ENCODE peak calls at places on chromosome 17, in nine cellular contexts. One of them, this sample, is unnamed.

GRCh38 chr17:45646288-45646988 is 137.7 kb upstream of the CRHR1 start:
- DNase-seq in CD4-positive, alpha-beta memory T cell: no peak
- DNase-seq in neuronal stem cell: no peak
- DNase-seq in heart left ventricle: no peak
- DNase-seq in fibroblast of mammary gland: no peak
- DNase-seq in WERI-Rb-1: peak; percentile 64
- DNase-seq in AG04449: no peak
- DNase-seq in OCI-LY7: no peak
- DNase-seq in Caco-2: no peak
- DNase-seq in this sample: no peak

GRCh38 chr17:48734328-48735056 is 5.9 kb upstream of the HOXB13 start:
- DNase-seq in neuronal stem cell: no peak
- DNase-seq in fibroblast of mammary gland: no peak
- DNase-seq in AG04449: no peak
- DNase-seq in WERI-Rb-1: no peak
- DNase-seq in OCI-LY7: no peak
- DNase-seq in heart left ventricle: no peak
- DNase-seq in Caco-2: no peak
- DNase-seq in CD4-positive, alpha-beta memory T cell: no peak
- DNase-seq in this sample: no peak

GRCh38 chr17:7558544-7559306 is at the start of gene TNFSF13:
- DNase-seq in OCI-LY7: no peak
- DNase-seq in AG04449: no peak
- DNase-seq in CD4-positive, alpha-beta memory T cell: no peak
- DNase-seq in neuronal stem cell: no peak
- DNase-seq in WERI-Rb-1: no peak
- DNase-seq in Caco-2: no peak
- DNase-seq in fibroblast of mammary gland: no peak
- DNase-seq in heart left ventricle: peak; percentile 45
- DNase-seq in this sample: no peak

GRCh38 chr17:79664925-79665738 is 54.3 kb upstream of the RBFOX3 start:
- DNase-seq in AG04449: no peak
- DNase-seq in fibroblast of mammary gland: peak; percentile 28
- DNase-seq in CD4-positive, alpha-beta memory T cell: no peak
- DNase-seq in WERI-Rb-1: peak; percentile 69
- DNase-seq in neuronal stem cell: no peak
- DNase-seq in OCI-LY7: no peak
- DNase-seq in heart left ventricle: peak; percentile 75
- DNase-seq in Caco-2: peak; percentile 68
- DNase-seq in this sample: no peak

GRCh38 chr17:12790806-12791148 is 1.5 kb downstream of the ARHGAP44 start:
- DNase-seq in OCI-LY7: no peak
- DNase-seq in CD4-positive, alpha-beta memory T cell: no peak
- DNase-seq in neuronal stem cell: no peak
- DNase-seq in AG04449: no peak
- DNase-seq in WERI-Rb-1: peak; percentile 13
- DNase-seq in fibroblast of mammary gland: no peak
- DNase-seq in heart left ventricle: no peak
- DNase-seq in Caco-2: no peak
- DNase-seq in this sample: no peak

GRCh38 chr17:65345261-65346060 is 208.3 kb downstream of the RGS9 start:
- DNase-seq in neuronal stem cell: no peak
- DNase-seq in Caco-2: no peak
- DNase-seq in heart left ventricle: no peak
- DNase-seq in fibroblast of mammary gland: peak; percentile 15
- DNase-seq in WERI-Rb-1: no peak
- DNase-seq in CD4-positive, alpha-beta memory T cell: no peak
- DNase-seq in AG04449: no peak
- DNase-seq in OCI-LY7: no peak
- DNase-seq in this sample: peak; percentile 78

GRCh38 chr17:4945176-4945943 is 3.0 kb downstream of the PFN1 start:
- DNase-seq in OCI-LY7: peak; percentile 46
- DNase-seq in fibroblast of mammary gland: peak; percentile 94
- DNase-seq in CD4-positive, alpha-beta memory T cell: peak; percentile 59
- DNase-seq in neuronal stem cell: no peak
- DNase-seq in heart left ventricle: peak; percentile 89
- DNase-seq in AG04449: peak; percentile 47
- DNase-seq in WERI-Rb-1: peak; percentile 50
- DNase-seq in Caco-2: peak; percentile 58
- DNase-seq in this sample: peak; percentile 91

GRCh38 chr17:41785876-41786226 is 660 bp downstream of the JUP start:
- DNase-seq in fibroblast of mammary gland: no peak
- DNase-seq in AG04449: no peak
- DNase-seq in Caco-2: peak; percentile 94
- DNase-seq in WERI-Rb-1: peak; percentile 66
- DNase-seq in heart left ventricle: no peak
- DNase-seq in OCI-LY7: no peak
- DNase-seq in neuronal stem cell: no peak
- DNase-seq in CD4-positive, alpha-beta memory T cell: no peak
- DNase-seq in this sample: no peak

GRCh38 chr17:42817866-42818265 is 6.2 kb downstream of the BECN1 start:
- DNase-seq in CD4-positive, alpha-beta memory T cell: no peak
- DNase-seq in AG04449: no peak
- DNase-seq in WERI-Rb-1: no peak
- DNase-seq in fibroblast of mammary gland: peak; percentile 70
- DNase-seq in neuronal stem cell: no peak
- DNase-seq in OCI-LY7: no peak
- DNase-seq in heart left ventricle: no peak
- DNase-seq in Caco-2: no peak
- DNase-seq in this sample: no peak

GRCh38 chr17:46191332-46192210 is 1.7 kb downstream of the KANSL1 start:
- DNase-seq in AG04449: no peak
- DNase-seq in Caco-2: no peak
- DNase-seq in neuronal stem cell: peak; percentile 52
- DNase-seq in fibroblast of mammary gland: no peak
- DNase-seq in WERI-Rb-1: peak; percentile 44
- DNase-seq in heart left ventricle: no peak
- DNase-seq in CD4-positive, alpha-beta memory T cell: no peak
- DNase-seq in OCI-LY7: peak; percentile 49
- DNase-seq in this sample: peak; percentile 36

GRCh38 chr17:33385133-33385532 is 92.0 kb upstream of the ASIC2 start:
- DNase-seq in neuronal stem cell: no peak
- DNase-seq in Caco-2: no peak
- DNase-seq in heart left ventricle: no peak
- DNase-seq in CD4-positive, alpha-beta memory T cell: no peak
- DNase-seq in AG04449: no peak
- DNase-seq in OCI-LY7: no peak
- DNase-seq in fibroblast of mammary gland: no peak
- DNase-seq in WERI-Rb-1: no peak
- DNase-seq in this sample: no peak

GRCh38 chr17:7046127-7046724 is 2.3 kb upstream of the SLC16A11 start:
- DNase-seq in CD4-positive, alpha-beta memory T cell: no peak
- DNase-seq in Caco-2: peak; percentile 91
- DNase-seq in OCI-LY7: no peak
- DNase-seq in fibroblast of mammary gland: no peak
- DNase-seq in heart left ventricle: no peak
- DNase-seq in neuronal stem cell: no peak
- DNase-seq in WERI-Rb-1: peak; percentile 54
- DNase-seq in AG04449: no peak
- DNase-seq in this sample: peak; percentile 36

GRCh38 chr17:43003542-43004172 is 2.9 kb upstream of the IFI35 start:
- DNase-seq in AG04449: no peak
- DNase-seq in OCI-LY7: no peak
- DNase-seq in heart left ventricle: no peak
- DNase-seq in fibroblast of mammary gland: peak; percentile 77
- DNase-seq in WERI-Rb-1: no peak
- DNase-seq in neuronal stem cell: no peak
- DNase-seq in CD4-positive, alpha-beta memory T cell: no peak
- DNase-seq in Caco-2: no peak
- DNase-seq in this sample: no peak

GRCh38 chr17:35345445-35345925 is 27.9 kb downstream of the SLFN11 start:
- DNase-seq in fibroblast of mammary gland: no peak
- DNase-seq in AG04449: no peak
- DNase-seq in heart left ventricle: no peak
- DNase-seq in CD4-positive, alpha-beta memory T cell: no peak
- DNase-seq in WERI-Rb-1: no peak
- DNase-seq in OCI-LY7: no peak
- DNase-seq in Caco-2: no peak
- DNase-seq in neuronal stem cell: peak; percentile 4
- DNase-seq in this sample: no peak

GRCh38 chr17:2218426-2218825 is 85.2 kb downstream of the SMG6 start:
- DNase-seq in neuronal stem cell: no peak
- DNase-seq in Caco-2: no peak
- DNase-seq in CD4-positive, alpha-beta memory T cell: no peak
- DNase-seq in fibroblast of mammary gland: no peak
- DNase-seq in heart left ventricle: no peak
- DNase-seq in AG04449: no peak
- DNase-seq in WERI-Rb-1: no peak
- DNase-seq in OCI-LY7: no peak
- DNase-seq in this sample: no peak
- H3K4me3 ChIP-seq in neuronal stem cell: no peak overlapping the region
- H3K4me3 ChIP-seq in Caco-2: no peak overlapping the region
- H3K4me3 ChIP-seq in CD4-positive, alpha-beta memory T cell: no peak overlapping the region
- H3K4me3 ChIP-seq in fibroblast of mammary gland: no peak overlapping the region
- H3K4me3 ChIP-seq in heart left ventricle: no peak overlapping the region
- H3K4me3 ChIP-seq in AG04449: no peak overlapping the region
- H3K4me3 ChIP-seq in WERI-Rb-1: no peak overlapping the region
- H3K4me3 ChIP-seq in OCI-LY7: no peak overlapping the region
- H3K4me3 ChIP-seq in this sample: no peak overlapping the region

GRCh38 chr17:40097087-40097486 is 3.3 kb downstream of the NR1D1 start:
- DNase-seq in fibroblast of mammary gland: no peak
- DNase-seq in Caco-2: no peak
- DNase-seq in OCI-LY7: no peak
- DNase-seq in neuronal stem cell: no peak
- DNase-seq in WERI-Rb-1: no peak
- DNase-seq in heart left ventricle: no peak
- DNase-seq in AG04449: no peak
- DNase-seq in CD4-positive, alpha-beta memory T cell: no peak
- DNase-seq in this sample: no peak

GRCh38 chr17:40095944-40096791 is 4.2 kb downstream of the NR1D1 start:
- DNase-seq in fibroblast of mammary gland: peak; percentile 85
- DNase-seq in AG04449: no peak
- DNase-seq in Caco-2: no peak
- DNase-seq in WERI-Rb-1: no peak
- DNase-seq in neuronal stem cell: no peak
- DNase-seq in CD4-positive, alpha-beta memory T cell: peak; percentile 91
- DNase-seq in heart left ventricle: peak; percentile 66
- DNase-seq in OCI-LY7: peak; percentile 77
- DNase-seq in this sample: peak; percentile 34

GRCh38 chr17:40099627-40100418 is 566 bp downstream of the NR1D1 start:
- DNase-seq in neuronal stem cell: no peak
- DNase-seq in fibroblast of mammary gland: no peak
- DNase-seq in AG04449: no peak
- DNase-seq in WERI-Rb-1: no peak
- DNase-seq in OCI-LY7: no peak
- DNase-seq in CD4-positive, alpha-beta memory T cell: no peak
- DNase-seq in heart left ventricle: no peak
- DNase-seq in Caco-2: no peak
- DNase-seq in this sample: no peak

GRCh38 chr17:40098846-40099626 is 1.4 kb downstream of the NR1D1 start:
- DNase-seq in WERI-Rb-1: peak; percentile 100
- DNase-seq in heart left ventricle: peak; percentile 100
- DNase-seq in fibroblast of mammary gland: peak; percentile 99
- DNase-seq in OCI-LY7: peak; percentile 96
- DNase-seq in CD4-positive, alpha-beta memory T cell: peak; percentile 98
- DNase-seq in Caco-2: peak; percentile 100
- DNase-seq in AG04449: peak; percentile 94
- DNase-seq in neuronal stem cell: peak; percentile 84
- DNase-seq in this sample: peak; percentile 99

GRCh38 chr17:40097931-40098845 is 2.2 kb downstream of the NR1D1 start:
- DNase-seq in OCI-LY7: no peak
- DNase-seq in neuronal stem cell: no peak
- DNase-seq in fibroblast of mammary gland: peak; percentile 83
- DNase-seq in WERI-Rb-1: no peak
- DNase-seq in AG04449: no peak
- DNase-seq in heart left ventricle: peak; percentile 86
- DNase-seq in Caco-2: no peak
- DNase-seq in CD4-positive, alpha-beta memory T cell: no peak
- DNase-seq in this sample: peak; percentile 56
- H3K4me3 ChIP-seq in OCI-LY7: peak overlapping the region; percentile 78
- H3K4me3 ChIP-seq in neuronal stem cell: peak overlapping the region; percentile 53
- H3K4me3 ChIP-seq in fibroblast of mammary gland: peak overlapping the region; percentile 37
- H3K4me3 ChIP-seq in WERI-Rb-1: peak overlapping the region; percentile 80
- H3K4me3 ChIP-seq in AG04449: peak overlapping the region; percentile 40
- H3K4me3 ChIP-seq in heart left ventricle: peak overlapping the region; percentile 91
- H3K4me3 ChIP-seq in Caco-2: peak overlapping the region; percentile 59
- H3K4me3 ChIP-seq in CD4-positive, alpha-beta memory T cell: peak overlapping the region; percentile 13
- H3K4me3 ChIP-seq in this sample: peak overlapping the region; percentile 42

GRCh38 chr17:50560185-50560824 is at the start of gene CACNA1G:
- DNase-seq in Caco-2: peak; percentile 97
- DNase-seq in CD4-positive, alpha-beta memory T cell: peak; percentile 87
- DNase-seq in heart left ventricle: peak; percentile 91
- DNase-seq in OCI-LY7: peak; percentile 72
- DNase-seq in fibroblast of mammary gland: peak; percentile 74
- DNase-seq in WERI-Rb-1: peak; percentile 97
- DNase-seq in AG04449: no peak
- DNase-seq in neuronal stem cell: peak; percentile 97
- DNase-seq in this sample: peak; percentile 71

GRCh38 chr17:50559674-50560184 is 786 bp upstream of the CACNA1G start:
- DNase-seq in WERI-Rb-1: peak; percentile 99
- DNase-seq in OCI-LY7: no peak
- DNase-seq in neuronal stem cell: no peak
- DNase-seq in heart left ventricle: peak; percentile 60
- DNase-seq in CD4-positive, alpha-beta memory T cell: no peak
- DNase-seq in AG04449: no peak
- DNase-seq in fibroblast of mammary gland: peak; percentile 72
- DNase-seq in Caco-2: peak; percentile 97
- DNase-seq in this sample: peak; percentile 38

GRCh38 chr17:50561796-50562195 is 1.3 kb downstream of the CACNA1G start:
- DNase-seq in neuronal stem cell: no peak
- DNase-seq in AG04449: no peak
- DNase-seq in fibroblast of mammary gland: no peak
- DNase-seq in OCI-LY7: no peak
- DNase-seq in Caco-2: no peak
- DNase-seq in heart left ventricle: no peak
- DNase-seq in WERI-Rb-1: no peak
- DNase-seq in CD4-positive, alpha-beta memory T cell: no peak
- DNase-seq in this sample: no peak

GRCh38 chr17:50562266-50563094 is 2.0 kb downstream of the CACNA1G start:
- DNase-seq in Caco-2: no peak
- DNase-seq in WERI-Rb-1: no peak
- DNase-seq in fibroblast of mammary gland: no peak
- DNase-seq in AG04449: no peak
- DNase-seq in neuronal stem cell: no peak
- DNase-seq in heart left ventricle: no peak
- DNase-seq in CD4-positive, alpha-beta memory T cell: no peak
- DNase-seq in OCI-LY7: no peak
- DNase-seq in this sample: no peak

GRCh38 chr17:50560931-50561750 is 626 bp downstream of the CACNA1G start:
- DNase-seq in CD4-positive, alpha-beta memory T cell: no peak
- DNase-seq in neuronal stem cell: no peak
- DNase-seq in Caco-2: no peak
- DNase-seq in OCI-LY7: no peak
- DNase-seq in heart left ventricle: no peak
- DNase-seq in AG04449: no peak
- DNase-seq in WERI-Rb-1: no peak
- DNase-seq in fibroblast of mammary gland: no peak
- DNase-seq in this sample: no peak
- H3K4me3 ChIP-seq in CD4-positive, alpha-beta memory T cell: no peak overlapping the region
- H3K4me3 ChIP-seq in neuronal stem cell: peak overlapping the region; percentile 52
- H3K4me3 ChIP-seq in Caco-2: peak overlapping the region; percentile 41
- H3K4me3 ChIP-seq in OCI-LY7: peak overlapping the region; percentile 44
- H3K4me3 ChIP-seq in heart left ventricle: peak overlapping the region; percentile 60
- H3K4me3 ChIP-seq in AG04449: peak overlapping the region; percentile 49
- H3K4me3 ChIP-seq in WERI-Rb-1: peak overlapping the region; percentile 78
- H3K4me3 ChIP-seq in fibroblast of mammary gland: peak overlapping the region; percentile 19
- H3K4me3 ChIP-seq in this sample: peak overlapping the region; percentile 40

DNA sequence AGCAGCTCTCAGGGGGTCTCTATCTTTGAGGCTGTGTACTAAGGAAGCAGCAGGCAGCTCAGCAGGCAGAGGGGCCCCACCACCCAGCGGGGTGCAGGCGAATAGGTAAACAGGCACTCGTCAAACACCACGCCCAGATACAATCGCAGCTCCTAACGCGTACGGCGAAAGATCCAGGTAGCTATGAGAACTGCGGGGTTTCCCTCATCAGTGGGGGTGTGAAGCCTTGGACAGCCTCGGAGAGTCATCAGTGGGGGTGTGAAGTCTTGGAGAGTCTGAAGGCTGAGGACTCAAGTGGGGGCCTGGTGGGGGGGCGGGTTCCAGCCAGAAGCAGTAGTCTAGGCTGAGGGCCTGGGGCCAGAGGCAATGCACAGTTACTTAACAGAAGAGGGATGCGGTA is 69.0 kb downstream of the RTN4RL1 start:
- DNase-seq in heart left ventricle: no peak
- DNase-seq in AG04449: no peak
- DNase-seq in OCI-LY7: no peak
- DNase-seq in Caco-2: no peak
- DNase-seq in neuronal stem cell: no peak
- DNase-seq in fibroblast of mammary gland: no peak
- DNase-seq in CD4-positive, alpha-beta memory T cell: no peak
- DNase-seq in WERI-Rb-1: no peak
- DNase-seq in this sample: no peak
- H3K4me3 ChIP-seq in heart left ventricle: no peak overlapping the region
- H3K4me3 ChIP-seq in AG04449: no peak overlapping the region
- H3K4me3 ChIP-seq in OCI-LY7: no peak overlapping the region
- H3K4me3 ChIP-seq in Caco-2: no peak overlapping the region
- H3K4me3 ChIP-seq in neuronal stem cell: no peak overlapping the region
- H3K4me3 ChIP-seq in fibroblast of mammary gland: no peak overlapping the region
- H3K4me3 ChIP-seq in CD4-positive, alpha-beta memory T cell: no peak overlapping the region
- H3K4me3 ChIP-seq in WERI-Rb-1: no peak overlapping the region
- H3K4me3 ChIP-seq in this sample: no peak overlapping the region